ENCODE peak calls at places on chromosomes 2 and 18, in four cellular contexts. V is choroid plexus epithelial cell, P is lung, D is kidney epithelial cell. T is an unnamed sample.
A peak's percentile ranks its signal among the peaks of the same experiment; 100 is the strongest.

GRCh38 chr2:181371782-181372292 is 85.3 kb upstream of the ITGA4 start:
- DNase-seq in V (no peak), P (no peak), D (no peak), T (no peak)

GRCh38 chr18:27599202-27599829 is 414.2 kb upstream of the CHST9 start:
- DNase-seq in V (peak; percentile 65), P (no peak), D (peak; percentile 4), T (no peak)

GRCh38 chr2:84919885-84920580 is 14.6 kb downstream of the TMSB10 start:
- DNase-seq in V (peak; percentile 96), P (peak; percentile 52), D (peak; percentile 84), T (peak; percentile 94)

GRCh38 chr18:34993289-34993688 is 47.9 kb upstream of the MAPRE2 start:
- DNase-seq in V (no peak), P (no peak), D (no peak), T (no peak)

GRCh38 chr2:121476714-121477113 is 54.0 kb upstream of the RNU4ATAC start:
- DNase-seq in V (no peak), P (no peak), D (no peak), T (no peak)

GRCh38 chr2:216348909-216349308 is 23.4 kb downstream of the MARCHF4 start:
- DNase-seq in V (peak; percentile 71), P (no peak), D (peak; percentile 61), T (no peak)

GRCh38 chr2:224716921-224717320 is 756 bp upstream of the CCDC195 start:
- DNase-seq in V (no peak), P (no peak), D (no peak), T (no peak)

GRCh38 chr2:222239945-222240675 is 58.7 kb downstream of the PAX3 start:
- DNase-seq in V (no peak), P (no peak), D (no peak), T (no peak)

GRCh38 chr18:2538844-2539243 is 32.5 kb downstream of the METTL4 start:
- DNase-seq in V (peak; percentile 23), P (no peak), D (no peak), T (peak; percentile 61)

GRCh38 chr2:62812921-62813825 is 107.7 kb downstream of the EHBP1 start:
- DNase-seq in V (no peak), P (no peak), D (no peak), T (no peak)

DNA sequence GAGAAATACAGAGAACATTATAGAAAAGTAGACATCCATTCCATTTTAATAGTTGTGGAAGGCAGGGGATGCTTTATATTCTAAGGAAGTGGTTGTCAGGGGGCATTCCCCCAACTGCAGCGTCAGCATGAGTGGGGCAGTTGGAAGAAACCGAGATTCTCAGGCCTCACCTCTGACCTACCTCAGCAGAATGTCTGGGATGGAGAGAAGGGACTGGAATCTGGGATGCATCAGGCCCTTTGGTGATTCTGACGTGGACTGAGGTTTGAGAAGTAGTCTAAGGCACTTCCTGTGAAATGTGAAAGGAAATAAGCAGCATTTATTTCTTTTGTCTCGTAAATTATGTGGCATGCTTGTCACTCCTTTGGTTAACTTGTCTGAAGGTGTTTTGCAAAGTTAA is 540.6 kb upstream of the NETO1 start:
- DNase-seq in V (peak; percentile 35), P (no peak), D (no peak), T (no peak)
- TF ChIP-seq CTCF in V (no peak), P (no peak), D (no peak), T (no peak)

GRCh38 chr2:15170068-15170775 is 390.9 kb downstream of the NBAS start:
- DNase-seq in V (no peak), P (no peak), D (peak; percentile 18), T (no peak)
- H3K4me3 ChIP-seq in V (peak overlapping the region; percentile 13), P (no peak overlapping the region), D (no peak overlapping the region), T (peak overlapping the region; percentile 27)

DNA sequence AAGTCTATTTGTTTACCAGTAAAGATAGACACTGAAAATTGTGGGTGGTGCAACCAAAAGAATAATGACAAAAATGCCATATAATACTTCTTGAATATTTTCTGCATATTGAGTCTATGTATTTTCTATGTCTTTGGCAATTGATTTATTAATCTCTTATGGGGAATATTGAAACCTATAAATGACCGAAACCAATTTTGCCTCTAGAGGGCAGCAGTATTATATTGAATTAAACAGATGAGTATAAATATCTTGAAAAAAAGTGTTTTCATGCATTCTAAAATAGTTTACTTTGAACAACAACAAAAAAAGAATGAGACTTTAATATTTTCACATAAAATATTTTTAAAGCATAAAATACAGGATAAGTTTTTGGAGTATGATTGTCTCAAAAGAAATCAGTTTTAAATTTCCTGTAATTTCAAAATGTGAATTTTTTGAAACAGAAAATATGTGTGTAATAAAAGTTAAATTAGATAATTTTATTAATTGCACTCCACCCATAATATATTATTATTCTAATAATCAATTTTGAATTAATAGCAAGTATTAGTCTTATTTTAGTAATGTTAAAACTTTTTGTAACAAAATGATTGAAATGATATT is 49.9 kb upstream of the CALCRL start:
- DNase-seq in V (peak; percentile 35), P (no peak), D (no peak), T (no peak)
- TF ChIP-seq CTCF in V (peak; percentile 56), P (peak; percentile 6), D (peak; percentile 51), T (peak; percentile 38)

GRCh38 chr18:75247041-75247551 is 36.5 kb downstream of the TSHZ1 start:
- DNase-seq in V (peak; percentile 52), P (no peak), D (no peak), T (peak; percentile 47)

GRCh38 chr18:75249672-75250470 is 39.3 kb downstream of the TSHZ1 start:
- DNase-seq in V (no peak), P (no peak), D (no peak), T (no peak)

GRCh38 chr18:75247601-75248421 is 37.2 kb downstream of the TSHZ1 start:
- DNase-seq in V (peak; percentile 76), P (no peak), D (no peak), T (peak; percentile 10)

GRCh38 chr18:75249192-75249551 is 38.6 kb downstream of the TSHZ1 start:
- DNase-seq in V (no peak), P (no peak), D (no peak), T (no peak)

DNA sequence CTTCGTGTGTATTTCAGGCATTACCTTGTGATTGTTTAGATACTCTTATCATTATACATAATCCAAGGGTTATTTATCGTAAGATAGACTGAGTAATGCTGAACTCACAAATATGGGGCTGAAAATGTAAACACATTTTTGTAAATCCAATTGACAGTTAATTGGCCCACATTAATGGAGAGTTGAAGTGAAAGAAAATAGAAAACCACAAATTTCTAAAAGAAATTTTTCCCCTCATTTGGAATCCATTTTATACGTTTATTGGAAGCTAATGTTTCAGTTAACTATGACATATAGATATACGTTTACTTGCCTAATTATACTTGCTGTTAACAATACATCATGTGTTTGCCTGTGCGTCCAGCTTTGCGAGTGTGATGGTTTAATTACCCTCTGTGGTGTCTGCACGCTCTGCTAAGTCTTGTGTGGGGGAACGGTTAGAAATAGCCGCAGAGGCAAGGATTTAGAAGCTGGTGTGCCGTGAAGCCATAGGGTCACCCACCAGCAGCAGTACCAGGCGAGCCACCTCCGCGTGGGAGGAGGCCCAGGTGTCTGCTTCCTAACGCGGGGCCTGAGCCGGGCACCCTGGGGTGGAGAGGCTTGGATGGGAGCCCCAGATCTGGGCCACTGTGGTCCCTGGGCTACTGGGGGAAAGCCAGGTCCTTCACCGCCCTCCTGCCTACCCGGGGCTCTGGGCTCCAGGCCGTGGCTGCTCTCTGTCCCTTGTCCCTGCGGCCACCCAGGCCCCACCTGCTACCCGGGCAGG is 38.0 kb downstream of the TSHZ1 start:
- DNase-seq in V (no peak), P (no peak), D (no peak), T (no peak)
- H3K4me3 ChIP-seq in V (no peak overlapping the region), P (no peak overlapping the region), D (no peak overlapping the region), T (no peak overlapping the region)

GRCh38 chr18:25842665-25843064 is 247.7 kb downstream of the SS18 start:
- DNase-seq in V (no peak), P (no peak), D (no peak), T (no peak)

DNA sequence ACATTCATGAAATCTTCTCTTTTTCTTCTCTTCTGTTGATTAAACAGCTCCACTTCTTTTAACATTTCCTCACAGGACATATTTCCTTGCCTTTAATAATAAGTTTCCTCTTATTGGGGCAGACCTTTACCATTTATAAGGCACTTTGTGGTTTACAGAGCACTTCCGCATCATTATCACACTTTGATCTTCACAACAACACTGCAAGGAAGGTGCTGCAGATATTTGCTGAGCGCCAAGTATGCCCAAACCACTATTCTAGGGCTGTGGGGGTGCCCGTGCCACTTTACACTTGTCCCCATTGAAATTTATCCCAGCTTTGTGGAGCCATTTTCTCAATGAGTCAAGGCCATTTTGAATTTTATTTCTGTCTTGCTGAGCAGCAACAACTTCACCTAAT is 246.6 kb downstream of the SS18 start:
- DNase-seq in V (no peak), P (no peak), D (no peak), T (no peak)
- TF ChIP-seq CTCF in V (no peak), P (no peak), D (no peak), T (no peak)

T was measured in AG09309.